ENCODE peak calls at places on chromosome 3, in seven cellular contexts. I is adrenal gland, X is breast epithelium, J is BE2C, O is bronchial epithelial cell, A is left lung, Z is cardiac muscle cell. B is an unnamed sample.

GRCh38 chr3:37396731-37397130 is 222.3 kb upstream of the LRRFIP2 start:
- DNase-seq in I (no peak), X (no peak), J (no peak), O (no peak), A (no peak), Z (no peak), B (no peak)

GRCh38 chr3:179956416-179956830 is 80.3 kb downstream of the PEX5L start:
- DNase-seq in I (no peak), X (no peak), J (no peak), O (no peak), A (no peak), Z (no peak), B (no peak)

GRCh38 chr3:152060701-152061100 is 187.3 kb downstream of the SUCNR1 start:
- DNase-seq in I (no peak), X (no peak), J (no peak), O (no peak), A (no peak), Z (no peak), B (no peak)

GRCh38 chr3:146838221-146838620 is 233.1 kb upstream of the PLSCR5 start:
- DNase-seq in I (no peak), X (no peak), J (no peak), O (no peak), A (no peak), Z (no peak), B (no peak)

GRCh38 chr3:151908399-151908798 is 35.0 kb downstream of the SUCNR1 start:
- DNase-seq in I (no peak), X (no peak), J (no peak), O (no peak), A (no peak), Z (no peak), B (no peak)

GRCh38 chr3:132225664-132226063 is 91.5 kb upstream of the ACP3 start:
- DNase-seq in I (no peak), X (no peak), J (no peak), O (peak; percentile 98), A (no peak), Z (no peak), B (no peak)

GRCh38 chr3:135982404-135982761 is 16.9 kb downstream of the PPP2R3A start:
- DNase-seq in I (no peak), X (no peak), J (no peak), O (peak; percentile 61), A (no peak), Z (no peak), B (no peak)

GRCh38 chr3:59685432-59685831 is 635.6 kb upstream of the CFAP20DC start:
- DNase-seq in I (no peak), X (no peak), J (no peak), O (no peak), A (no peak), Z (no peak), B (no peak)

GRCh38 chr3:161310649-161311423 is 60.5 kb downstream of the SPTSSB start:
- DNase-seq in I (no peak), X (no peak), J (no peak), O (no peak), A (no peak), Z (no peak), B (no peak)

GRCh38 chr3:123444023-123444422 is 4.9 kb downstream of the ADCY5 start:
- DNase-seq in I (no peak), X (no peak), J (no peak), O (no peak), A (no peak), Z (peak; percentile 25), B (no peak)

GRCh38 chr3:185824467-185825378 is at the start of gene IGF2BP2:
- DNase-seq in I (peak; percentile 84), X (peak; percentile 54), J (peak; percentile 52), O (peak; percentile 56), A (peak; percentile 92), Z (peak; percentile 90), B (peak; percentile 85)

GRCh38 chr3:20054549-20054987 is 14.3 kb downstream of the KAT2B start:
- DNase-seq in I (peak; percentile 90), X (no peak), J (peak; percentile 36), O (peak; percentile 99), A (no peak), Z (no peak), B (no peak)

GRCh38 chr3:9914559-9915251 is 2.2 kb upstream of the IL17RC start:
- DNase-seq in I (no peak), X (no peak), J (peak; percentile 10), O (no peak), A (no peak), Z (no peak), B (peak; percentile 79)

GRCh38 chr3:28232659-28233058 is 8.8 kb upstream of the CMC1 start:
- DNase-seq in I (no peak), X (no peak), J (no peak), O (no peak), A (no peak), Z (no peak), B (no peak)

GRCh38 chr3:4897765-4898453 is 81.3 kb upstream of the BHLHE40 start:
- DNase-seq in I (peak; percentile 36), X (no peak), J (no peak), O (no peak), A (no peak), Z (no peak), B (no peak)

GRCh38 chr3:181722156-181722555 is 10.4 kb downstream of the SOX2 start:
- DNase-seq in I (no peak), X (no peak), J (no peak), O (no peak), A (no peak), Z (no peak), B (no peak)

GRCh38 chr3:108293858-108294257 is 2.5 kb upstream of the HHLA2 start:
- DNase-seq in I (no peak), X (no peak), J (no peak), O (no peak), A (no peak), Z (no peak), B (no peak)

GRCh38 chr3:16817201-16817600 is 67.6 kb upstream of the PLCL2 start:
- DNase-seq in I (no peak), X (no peak), J (no peak), O (no peak), A (no peak), Z (no peak), B (no peak)

GRCh38 chr3:148042663-148043445 is 633.7 kb downstream of the ZIC1 start:
- DNase-seq in I (no peak), X (no peak), J (peak; percentile 13), O (peak; percentile 2), A (no peak), Z (no peak), B (no peak)

GRCh38 chr3:4426782-4427344 is 40.2 kb downstream of the SUMF1 start:
- DNase-seq in I (no peak), X (no peak), J (peak; percentile 8), O (peak; percentile 96), A (no peak), Z (peak; percentile 51), B (no peak)

GRCh38 chr3:53794597-53794996 is 51.6 kb downstream of the CHDH start:
- DNase-seq in I (no peak), X (no peak), J (no peak), O (peak; percentile 86), A (no peak), Z (no peak), B (no peak)

GRCh38 chr3:64150527-64151238 is 74.6 kb downstream of the PRICKLE2 start:
- DNase-seq in I (no peak), X (peak; percentile 62), J (peak; percentile 27), O (peak; percentile 87), A (peak; percentile 83), Z (peak; percentile 28), B (no peak)

GRCh38 chr3:63877737-63878393 is 14.2 kb downstream of the ATXN7 start:
- DNase-seq in I (no peak), X (no peak), J (no peak), O (no peak), A (no peak), Z (no peak), B (no peak)

GRCh38 chr3:122392868-122393844 is 9.2 kb downstream of the FAM162A start:
- DNase-seq in I (peak; percentile 13), X (no peak), J (peak; percentile 16), O (peak; percentile 57), A (no peak), Z (peak; percentile 34), B (no peak)

GRCh38 chr3:49161808-49162530 is 4.2 kb downstream of the CCDC71 start:
- DNase-seq in I (no peak), X (no peak), J (no peak), O (no peak), A (peak; percentile 4), Z (no peak), B (no peak)

GRCh38 chr3:28972921-28973320 is 307.9 kb upstream of the RBMS3 start:
- DNase-seq in I (no peak), X (no peak), J (no peak), O (peak; percentile 67), A (no peak), Z (no peak), B (no peak)

GRCh38 chr3:31312400-31312799 is 220.3 kb upstream of the STT3B start:
- DNase-seq in I (no peak), X (no peak), J (no peak), O (no peak), A (no peak), Z (no peak), B (no peak)

GRCh38 chr3:37272743-37273142 is 98.4 kb upstream of the LRRFIP2 start:
- DNase-seq in I (no peak), X (no peak), J (no peak), O (no peak), A (no peak), Z (no peak), B (no peak)

GRCh38 chr3:5054098-5054497 is 68.0 kb upstream of the ARL8B start:
- DNase-seq in I (no peak), X (no peak), J (no peak), O (no peak), A (no peak), Z (no peak), B (no peak)

GRCh38 chr3:42265059-42265991 is 660 bp downstream of the CCK start:
- DNase-seq in I (no peak), X (no peak), J (no peak), O (no peak), A (peak; percentile 72), Z (no peak), B (no peak)
- H3K27me3 ChIP-seq in I (peaks cover 37% of the 10 kb centered on the region), X (peaks cover 7% of the 10 kb centered on the region), J (peaks cover 44% of the 10 kb centered on the region), O (peaks cover 24% of the 10 kb centered on the region), A (peaks cover 93% of the 10 kb centered on the region), Z (peaks cover 58% of the 10 kb centered on the region), B (peaks cover 30% of the 10 kb centered on the region)

GRCh38 chr3:187974857-187975257 is 179.1 kb upstream of the LPP start:
- DNase-seq in I (no peak), X (no peak), J (no peak), O (no peak), A (no peak), Z (no peak), B (no peak)
- TF ChIP-seq CTCF in I (peak; percentile 37), X (no peak), J (no peak), O (no peak), A (no peak), Z (peak; percentile 6), B (no peak)

GRCh38 chr3:143831208-143831607 is 17.1 kb downstream of the SLC9A9 start:
- DNase-seq in I (no peak), X (no peak), J (no peak), O (peak; percentile 74), A (no peak), Z (no peak), B (no peak)
- H3K4me3 ChIP-seq in I (no peak overlapping the region), X (no peak overlapping the region), J (no peak overlapping the region), O (no peak overlapping the region), A (no peak overlapping the region), Z (no peak overlapping the region), B (no peak overlapping the region)

DNA sequence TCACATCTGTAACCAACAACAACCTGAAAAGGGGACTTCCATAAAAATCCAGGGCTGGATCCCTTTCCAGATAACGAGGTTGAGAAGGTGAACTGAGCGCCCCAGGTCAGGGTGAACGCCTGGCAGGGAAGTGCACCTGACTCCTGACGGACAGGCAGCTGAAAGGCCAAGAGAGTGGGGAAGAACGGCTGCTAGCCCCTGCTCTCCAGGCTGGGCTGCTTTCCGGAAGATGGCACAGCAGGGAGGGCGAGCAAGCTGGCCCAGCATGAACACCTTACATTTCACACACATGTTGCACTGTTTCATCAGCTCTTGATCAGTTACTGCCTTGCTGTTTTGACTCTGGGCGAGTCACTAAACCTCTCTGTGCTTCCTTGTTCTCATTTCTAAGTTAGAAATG is 127.2 kb upstream of the IQSEC1 start:
- DNase-seq in I (no peak), X (peak; percentile 22), J (no peak), O (no peak), A (peak; percentile 34), Z (no peak), B (no peak)
- H3K27me3 ChIP-seq in I (peaks cover 15% of the 10 kb centered on the region), X (no peaks in the 10 kb centered on the region), J (no peaks in the 10 kb centered on the region), O (peaks cover 18% of the 10 kb centered on the region), A (peaks cover 70% of the 10 kb centered on the region), Z (no peaks in the 10 kb centered on the region), B (no peaks in the 10 kb centered on the region)